ENCODE peak calls at places on chromosomes 6 and 20, in eight cellular contexts. N is GM12878; L is NCI-H774; D is NCI-H1694 treated with DMSO at 0.1 percent for 48 hours; T is effector CD8-positive, alpha-beta T cell; J is AG04450; B is fibroblast of lung; Y is activated CD4-positive, alpha-beta T cell treated with anti-CD3 and anti-CD28 coated beads, Interleukin-2, amount 10 ng/mL, durations not matched to agents 7 days and 5 days. U is an unnamed sample.

GRCh38 chr20:61821698-61822097 is 244.0 kb downstream of the TAF4 start:
- DNase-seq in N (no peak), L (no peak), D (no peak), T (no peak), J (no peak), B (no peak), Y (no peak), U (no peak)

GRCh38 chr20:57804470-57805250 is 94.8 kb upstream of the PMEPA1 start:
- DNase-seq in N (no peak), L (no peak), D (no peak), T (no peak), J (no peak), B (no peak), Y (no peak), U (no peak)

GRCh38 chr6:156577749-156578148 is 199.4 kb upstream of the ARID1B start:
- DNase-seq in N (no peak), L (no peak), D (no peak), T (no peak), J (no peak), B (no peak), Y (no peak), U (no peak)

GRCh38 chr20:53691060-53691810 is 97.6 kb upstream of the ZNF217 start:
- DNase-seq in N (no peak), L (no peak), D (no peak), T (no peak), J (no peak), B (no peak), Y (no peak), U (no peak)

GRCh38 chr20:45456632-45457031 is 12.9 kb upstream of the WFDC2 start:
- DNase-seq in N (no peak), L (peak; percentile 22), D (no peak), T (no peak), J (no peak), B (no peak), Y (peak; percentile 59), U (no peak)

GRCh38 chr20:22720206-22720605 is 135.8 kb upstream of the FOXA2 start:
- DNase-seq in N (no peak), L (no peak), D (no peak), T (no peak), J (no peak), B (no peak), Y (no peak), U (no peak)

GRCh38 chr20:11170025-11170424 is 496.2 kb upstream of the JAG1 start:
- DNase-seq in N (no peak), L (no peak), D (no peak), T (no peak), J (no peak), B (no peak), Y (no peak), U (no peak)

GRCh38 chr20:38201356-38201755 is 36.3 kb upstream of the TGM2 start:
- DNase-seq in N (no peak), L (no peak), D (no peak), T (no peak), J (peak; percentile 61), B (peak; percentile 66), Y (no peak), U (no peak)

GRCh38 chr6:44217332-44218143 is 812 bp downstream of the MYMX start:
- DNase-seq in N (no peak), L (no peak), D (no peak), T (no peak), J (no peak), B (peak; percentile 14), Y (no peak), U (no peak)

GRCh38 chr6:110039996-110040383 is 61.9 kb downstream of the GPR6 start:
- DNase-seq in N (no peak), L (peak; percentile 75), D (peak; percentile 80), T (peak; percentile 13), J (no peak), B (peak; percentile 34), Y (peak; percentile 59), U (no peak)

GRCh38 chr6:10256113-10256690 is 158.7 kb downstream of the TFAP2A start:
- DNase-seq in N (no peak), L (no peak), D (peak; percentile 5), T (no peak), J (no peak), B (no peak), Y (no peak), U (no peak)

U was measured in GM12864.